ENCODE peak calls at places on chromosomes 4 and X, in four cellular contexts. One of them, this sample, is unnamed.

GRCh38 chr4:54165438-54165837 is 63.7 kb upstream of the PDGFRA start:
- DNase-seq in K562: no peak
- DNase-seq in GM12878: no peak
- DNase-seq in H1: no peak
- DNase-seq in this sample: no peak

GRCh38 chrX:154462396-154462795 is 4.3 kb downstream of the PLXNA3 start:
- DNase-seq in K562: no peak
- DNase-seq in GM12878: no peak
- DNase-seq in H1: no peak
- DNase-seq in this sample: no peak

GRCh38 chr4:6471303-6472007 is 959 bp downstream of the PPP2R2C start:
- DNase-seq in K562: no peak
- DNase-seq in GM12878: no peak
- DNase-seq in H1: no peak
- DNase-seq in this sample: peak

GRCh38 chr4:87108142-87108546 is 112.3 kb downstream of the KLHL8 start:
- DNase-seq in K562: no peak
- DNase-seq in GM12878: no peak
- DNase-seq in H1: no peak
- DNase-seq in this sample: peak

GRCh38 chr4:128358903-128359260 is 71.3 kb upstream of the PGRMC2 start:
- DNase-seq in K562: no peak
- DNase-seq in GM12878: no peak
- DNase-seq in H1: no peak
- DNase-seq in this sample: no peak

GRCh38 chr4:77040265-77040664 is 35.5 kb downstream of the CCNI start:
- DNase-seq in K562: no peak
- DNase-seq in GM12878: no peak
- DNase-seq in H1: no peak
- DNase-seq in this sample: no peak

GRCh38 chrX:66900886-66901285 is 262.0 kb upstream of the EDA2R start:
- DNase-seq in K562: no peak
- DNase-seq in GM12878: no peak
- DNase-seq in H1: no peak
- DNase-seq in this sample: no peak

GRCh38 chrX:320126-320783 is 1.7 kb upstream of the GTPBP6 start:
- DNase-seq in K562: no peak
- DNase-seq in GM12878: no peak
- DNase-seq in H1: no peak
- DNase-seq in this sample: no peak

GRCh38 chr4:145034727-145035211 is 63.2 kb downstream of the ANAPC10 start:
- DNase-seq in K562: no peak
- DNase-seq in GM12878: no peak
- DNase-seq in H1: no peak
- DNase-seq in this sample: no peak

GRCh38 chr4:7598939-7599790 is 164.4 kb upstream of the PSAPL1 start:
- DNase-seq in K562: no peak
- DNase-seq in GM12878: no peak
- DNase-seq in H1: no peak
- DNase-seq in this sample: no peak

GRCh38 chr4:126395661-126396060 is 1080.9 kb downstream of the FAT4 start:
- DNase-seq in K562: no peak
- DNase-seq in GM12878: no peak
- DNase-seq in H1: no peak
- DNase-seq in this sample: no peak

GRCh38 chr4:3368334-3368733 is 73.4 kb upstream of the HGFAC start:
- DNase-seq in K562: no peak
- DNase-seq in GM12878: no peak
- DNase-seq in H1: no peak
- DNase-seq in this sample: no peak

GRCh38 chr4:183797041-183797444 is 108.1 kb upstream of the STOX2 start:
- DNase-seq in K562: no peak
- DNase-seq in GM12878: no peak
- DNase-seq in H1: no peak
- DNase-seq in this sample: no peak

GRCh38 chrX:71492086-71493065 is 40.5 kb upstream of the OGT start:
- DNase-seq in K562: no peak
- DNase-seq in GM12878: no peak
- DNase-seq in H1: no peak
- DNase-seq in this sample: peak

GRCh38 chr4:74097161-74097560 is 1.8 kb downstream of the CXCL2 start:
- DNase-seq in K562: no peak
- DNase-seq in GM12878: no peak
- DNase-seq in H1: no peak
- DNase-seq in this sample: no peak

GRCh38 chr4:109046549-109047171 is 255.8 kb downstream of the COL25A1 start:
- DNase-seq in K562: no peak
- DNase-seq in GM12878: no peak
- DNase-seq in H1: no peak
- DNase-seq in this sample: no peak

GRCh38 chr4:184306949-184307348 is 89.3 kb upstream of the ENPP6 start:
- DNase-seq in K562: no peak
- DNase-seq in GM12878: no peak
- DNase-seq in H1: no peak
- DNase-seq in this sample: no peak

GRCh38 chr4:136320471-136320813 is 1211.9 kb downstream of the PCDH18 start:
- DNase-seq in K562: no peak
- DNase-seq in GM12878: no peak
- DNase-seq in H1: no peak
- DNase-seq in this sample: no peak

GRCh38 chrX:39691724-39692123 is 406.0 kb downstream of the BCOR start:
- DNase-seq in K562: no peak
- DNase-seq in GM12878: no peak
- DNase-seq in H1: no peak
- DNase-seq in this sample: no peak

GRCh38 chrX:39692796-39693195 is 405.0 kb downstream of the BCOR start:
- DNase-seq in K562: no peak
- DNase-seq in GM12878: no peak
- DNase-seq in H1: no peak
- DNase-seq in this sample: no peak

GRCh38 chrX:39689374-39690104 is 408.2 kb downstream of the BCOR start:
- DNase-seq in K562: no peak
- DNase-seq in GM12878: no peak
- DNase-seq in H1: no peak
- DNase-seq in this sample: peak

GRCh38 chrX:39690541-39691415 is 407.0 kb downstream of the BCOR start:
- DNase-seq in K562: no peak
- DNase-seq in GM12878: no peak
- DNase-seq in H1: no peak
- DNase-seq in this sample: no peak

DNA sequence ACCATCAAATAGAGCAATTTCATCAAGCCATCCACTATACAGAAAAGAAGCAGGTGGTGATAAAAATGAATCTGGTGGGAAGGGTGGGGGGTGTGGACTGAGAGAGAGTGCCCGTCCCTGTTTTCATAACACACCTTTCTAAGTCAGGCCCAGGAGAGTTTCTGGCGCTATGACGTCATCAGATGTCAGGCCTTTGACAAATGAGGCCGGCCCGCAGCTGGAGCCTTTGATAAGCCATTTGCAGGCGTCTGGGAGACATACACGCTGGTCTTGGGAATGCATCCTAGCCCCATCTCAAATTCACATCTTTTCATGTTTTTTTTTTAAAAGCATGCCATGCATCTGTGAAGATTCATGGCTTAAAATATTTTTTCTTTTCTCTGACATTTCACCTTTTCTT is 404.5 kb downstream of the BCOR start:
- DNase-seq in K562: peak
- DNase-seq in GM12878: no peak
- DNase-seq in H1: no peak
- DNase-seq in this sample: peak
- TF ChIP-seq USF2 in K562: no peak
- TF ChIP-seq USF2 in GM12878: no peak
- TF ChIP-seq USF2 in H1: no peak
- TF ChIP-seq USF2 in this sample: no peak

GRCh38 chr4:107376293-107376692 is 340.2 kb upstream of the DKK2 start:
- DNase-seq in K562: no peak
- DNase-seq in GM12878: no peak
- DNase-seq in H1: no peak
- DNase-seq in this sample: no peak

GRCh38 chr4:107380190-107380589 is 339.8 kb downstream of the PAPSS1 start:
- DNase-seq in K562: no peak
- DNase-seq in GM12878: no peak
- DNase-seq in H1: no peak
- DNase-seq in this sample: no peak

GRCh38 chr4:107380836-107381438 is 339.1 kb downstream of the PAPSS1 start:
- DNase-seq in K562: no peak
- DNase-seq in GM12878: no peak
- DNase-seq in H1: no peak
- DNase-seq in this sample: no peak

DNA sequence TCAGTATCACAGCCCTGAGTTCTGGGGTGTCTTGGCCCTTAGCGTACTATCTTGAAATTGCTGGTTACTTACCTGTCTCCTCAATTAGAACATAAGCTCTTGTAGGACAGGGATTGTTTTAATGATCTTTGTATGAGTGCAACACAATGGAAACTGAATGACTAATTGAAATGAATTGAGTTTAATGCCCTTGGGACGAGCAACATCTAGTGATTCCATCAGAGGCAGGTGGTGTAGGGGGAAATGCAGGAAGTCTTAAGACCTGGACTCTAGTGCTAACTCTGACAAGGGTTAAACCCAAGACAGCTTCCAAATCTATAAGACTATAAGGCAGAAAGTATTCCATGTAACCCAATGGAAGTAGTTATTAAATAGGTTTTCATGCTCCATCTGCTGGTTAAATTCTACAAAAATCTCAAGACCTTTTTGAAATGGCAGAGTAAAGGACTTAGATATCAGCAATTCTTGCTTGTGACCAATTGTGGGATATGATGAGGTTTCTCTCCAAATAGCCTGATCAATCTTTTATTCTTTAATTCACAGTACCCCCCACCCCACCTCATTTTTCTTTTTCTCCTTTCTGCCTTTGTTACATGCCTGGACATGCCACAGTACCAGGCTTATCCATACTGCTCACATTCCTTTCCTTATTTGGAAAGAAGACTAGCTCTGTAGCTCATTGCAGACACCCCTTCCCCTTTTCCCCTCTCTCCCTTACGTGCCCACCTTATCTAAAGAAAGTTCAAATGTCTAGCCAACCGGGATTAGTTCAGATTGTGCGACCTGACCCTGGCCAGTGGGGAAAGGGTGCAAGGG is 340.8 kb downstream of the PAPSS1 start:
- DNase-seq in K562: no peak
- DNase-seq in GM12878: no peak
- DNase-seq in H1: no peak
- DNase-seq in this sample: no peak
- TF ChIP-seq NRF1 in K562: no peak
- TF ChIP-seq NRF1 in GM12878: no peak
- TF ChIP-seq NRF1 in H1: no peak
- TF ChIP-seq NRF1 in this sample: no peak

GRCh38 chr4:21802406-21802805 is 146.2 kb downstream of the KCNIP4 start:
- DNase-seq in K562: no peak
- DNase-seq in GM12878: no peak
- DNase-seq in H1: no peak
- DNase-seq in this sample: no peak
- TF ChIP-seq USF2 in K562: no peak
- TF ChIP-seq USF2 in GM12878: no peak
- TF ChIP-seq USF2 in H1: no peak
- TF ChIP-seq USF2 in this sample: no peak

DNA sequence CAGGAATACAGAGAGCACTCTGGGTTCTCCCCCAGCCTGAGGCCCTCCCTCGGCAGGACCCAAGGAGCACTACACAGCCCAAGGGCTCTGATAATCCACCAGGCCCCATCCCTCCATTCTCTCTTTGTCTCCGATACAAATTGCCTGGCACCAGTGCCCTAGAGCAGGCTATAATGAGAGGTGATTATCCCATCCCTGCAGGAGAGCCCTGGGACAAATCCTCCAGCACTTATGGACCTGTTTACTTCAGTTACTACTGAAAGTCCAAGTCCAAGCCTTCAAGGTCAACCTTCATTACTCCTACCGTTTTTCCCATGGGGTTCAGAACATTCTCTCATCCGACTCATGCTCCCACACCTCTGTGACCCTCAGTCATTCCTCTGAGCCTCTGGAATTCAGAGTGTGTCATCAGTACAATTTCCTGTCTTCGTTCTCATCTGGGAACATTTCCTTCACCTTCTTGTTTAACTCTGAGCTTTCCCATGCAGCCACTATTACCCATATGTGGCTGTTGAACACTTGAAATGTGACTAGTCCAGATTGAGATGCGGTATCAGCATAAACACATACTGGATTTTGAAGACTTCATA is 299.0 kb downstream of the RAPGEF2 start:
- DNase-seq in K562: no peak
- DNase-seq in GM12878: no peak
- DNase-seq in H1: no peak
- DNase-seq in this sample: no peak
- TF ChIP-seq NRF1 in K562: no peak
- TF ChIP-seq NRF1 in GM12878: no peak
- TF ChIP-seq NRF1 in H1: no peak
- TF ChIP-seq NRF1 in this sample: no peak

DNA sequence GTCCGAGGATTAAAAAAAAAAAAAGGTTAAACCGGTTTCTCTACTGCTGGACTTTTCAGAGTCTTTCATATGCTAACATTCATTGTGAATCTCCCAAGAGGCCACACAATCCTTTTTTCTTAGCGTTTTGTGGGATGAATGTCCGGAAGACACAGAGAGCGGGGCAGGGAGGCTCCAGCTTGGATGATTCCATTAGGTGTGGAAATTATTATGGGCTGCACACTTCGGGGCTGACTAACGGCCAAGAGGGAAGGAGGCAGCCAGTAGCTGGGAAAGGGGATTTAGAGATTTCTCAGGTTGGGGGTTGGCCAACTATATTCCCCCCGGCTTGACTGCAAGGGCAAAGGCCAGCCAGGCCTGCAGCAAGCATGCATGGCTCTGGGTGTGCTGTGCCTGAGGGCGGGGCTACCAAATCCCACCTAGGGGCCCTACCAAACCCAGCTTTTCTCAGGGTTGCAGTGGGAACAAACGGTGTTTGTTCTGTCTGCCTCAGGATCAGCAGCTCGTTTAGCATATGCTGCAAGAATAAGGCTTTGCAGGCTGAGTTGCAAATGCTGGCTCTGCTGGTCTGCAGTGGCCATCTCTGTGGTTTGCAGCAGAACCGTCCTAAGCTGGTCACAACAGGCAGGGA is 28.6 kb downstream of the NYX start:
- DNase-seq in K562: no peak
- DNase-seq in GM12878: no peak
- DNase-seq in H1: no peak
- DNase-seq in this sample: no peak
- TF ChIP-seq USF2 in K562: no peak
- TF ChIP-seq USF2 in GM12878: no peak
- TF ChIP-seq USF2 in H1: no peak
- TF ChIP-seq USF2 in this sample: no peak

GRCh38 chrX:26670521-26670920 is 454.6 kb downstream of the MAGEB5 start:
- DNase-seq in K562: no peak
- DNase-seq in GM12878: no peak
- DNase-seq in H1: no peak
- DNase-seq in this sample: no peak
- TF ChIP-seq NRF1 in K562: no peak
- TF ChIP-seq NRF1 in GM12878: no peak
- TF ChIP-seq NRF1 in H1: no peak
- TF ChIP-seq NRF1 in this sample: no peak

DNA sequence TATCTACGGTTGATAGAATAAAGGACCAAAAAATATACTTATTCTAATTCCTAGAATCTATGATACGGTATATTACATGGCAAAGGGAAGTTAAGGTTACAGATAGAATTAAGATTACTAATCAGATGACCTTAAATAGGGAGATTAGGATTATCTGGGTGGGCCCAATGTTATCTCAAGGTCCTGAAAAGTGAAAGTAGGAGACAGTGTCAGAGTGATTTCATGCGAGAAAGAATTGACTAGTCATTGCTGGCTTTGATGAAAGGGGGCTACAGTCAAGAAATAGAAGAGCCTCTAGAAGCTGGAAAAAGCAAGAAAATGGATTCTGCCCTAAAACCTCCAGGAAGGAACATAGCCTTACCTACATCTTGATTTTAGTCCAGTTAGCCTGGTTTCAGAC is 176.9 kb upstream of the PPP1R2C start:
- DNase-seq in K562: no peak
- DNase-seq in GM12878: no peak
- DNase-seq in H1: no peak
- DNase-seq in this sample: no peak
- TF ChIP-seq USF2 in K562: no peak
- TF ChIP-seq USF2 in GM12878: no peak
- TF ChIP-seq USF2 in H1: no peak
- TF ChIP-seq USF2 in this sample: no peak